ENCODE peak calls at places on chromosomes 16 and 17, in nine cellular contexts. J is BE2C; Z is naive thymus-derived CD4-positive, alpha-beta T cell; B is fibroblast of mammary gland; A is cardiac muscle cell; H is ovary; K is lower lobe of right lung; Y is AG09309; S is psoas muscle. G is an unnamed sample.
A peak's percentile ranks its signal among the peaks of the same experiment; 100 is the strongest.

GRCh38 chr16:16828913-16829398 is 450.0 kb downstream of the NPIPA7 start:
- DNase-seq in J (no peak), Z (no peak), S (no peak), Y (no peak), A (no peak), K (no peak), H (no peak), B (no peak), G (no peak)

GRCh38 chr17:49337900-49338299 is 24.1 kb downstream of the ZNF652 start:
- DNase-seq in Y (no peak), H (peak; percentile 46), K (no peak), A (no peak), J (no peak), Z (no peak), S (no peak), B (peak; percentile 80), G (no peak)

GRCh38 chr16:51409001-51409675 is 258.1 kb upstream of the SALL1 start:
- DNase-seq in A (no peak), K (no peak), B (peak; percentile 89), H (no peak), J (no peak), S (no peak), Y (peak; percentile 10), Z (no peak), G (peak; percentile 56)

GRCh38 chr17:82113941-82114340 is 15.9 kb upstream of the FASN start:
- DNase-seq in Y (no peak), S (no peak), H (no peak), A (no peak), K (no peak), J (no peak), B (no peak), Z (no peak), G (no peak)

GRCh38 chr17:16463341-16464000 is 28.5 kb downstream of the LRRC75A start:
- DNase-seq in B (no peak), S (no peak), K (no peak), A (peak; percentile 42), H (no peak), J (peak; percentile 67), Y (no peak), Z (no peak), G (no peak)

GRCh38 chr17:77666881-77667395 is 291.6 kb upstream of the TNRC6C start:
- DNase-seq in J (no peak), Y (no peak), A (no peak), S (no peak), Z (peak; percentile 83), B (no peak), H (no peak), K (no peak), G (no peak)

GRCh38 chr17:43755389-43755875 is 3.2 kb downstream of the SOST start:
- DNase-seq in H (no peak), B (no peak), Z (no peak), A (peak; percentile 43), S (no peak), K (no peak), Y (no peak), J (no peak), G (no peak)

GRCh38 chr16:57630931-57631845 is 2.8 kb downstream of the ADGRG1 start:
- DNase-seq in J (no peak), H (no peak), Z (no peak), Y (no peak), S (no peak), K (no peak), A (no peak), B (no peak), G (no peak)

GRCh38 chr16:68503334-68503733 is 35.8 kb upstream of the ZFP90 start:
- DNase-seq in J (no peak), H (no peak), B (peak; percentile 28), S (no peak), A (no peak), Y (peak; percentile 11), Z (no peak), K (peak; percentile 5), G (no peak)

GRCh38 chr16:80323187-80323807 is 217.5 kb upstream of the DYNLRB2 start:
- DNase-seq in A (no peak), Y (no peak), B (no peak), J (no peak), K (no peak), H (no peak), S (no peak), Z (no peak), G (no peak)

GRCh38 chr16:65064131-65064530 is 57.7 kb downstream of the CDH11 start:
- DNase-seq in S (no peak), B (no peak), Y (no peak), Z (no peak), H (no peak), J (no peak), K (no peak), A (no peak), G (no peak)

GRCh38 chr16:65066646-65067045 is 55.2 kb downstream of the CDH11 start:
- DNase-seq in B (no peak), Y (no peak), Z (no peak), J (no peak), H (no peak), A (no peak), S (no peak), K (no peak), G (peak; percentile 7)

GRCh38 chr16:65061935-65062334 is 59.9 kb downstream of the CDH11 start:
- DNase-seq in H (no peak), Z (no peak), K (no peak), Y (no peak), S (no peak), J (no peak), B (peak; percentile 41), A (no peak), G (peak; percentile 4)

GRCh38 chr16:65062736-65063583 is 58.9 kb downstream of the CDH11 start:
- DNase-seq in B (no peak), K (no peak), Y (no peak), S (no peak), H (no peak), Z (no peak), J (no peak), A (no peak), G (no peak)

DNA sequence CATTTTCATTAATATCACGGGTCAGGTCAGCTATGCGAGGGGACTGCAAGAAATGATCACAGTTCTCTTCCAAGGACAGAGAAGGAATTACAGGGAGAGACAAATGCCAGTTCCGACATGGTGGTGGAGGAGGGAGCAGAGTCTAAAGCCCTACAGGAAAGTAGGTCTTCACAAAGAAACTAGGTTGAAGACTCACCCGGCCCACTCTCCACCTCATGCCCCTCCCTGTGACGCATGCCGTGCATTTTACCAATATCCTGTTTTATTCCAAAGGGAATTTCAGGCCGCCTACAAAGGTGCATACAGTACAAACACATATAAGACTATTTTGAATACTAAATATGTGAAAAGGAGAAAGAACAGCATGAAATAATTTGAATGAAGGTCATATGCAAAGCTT is 56.8 kb downstream of the CDH11 start:
- DNase-seq in J (no peak), S (no peak), B (no peak), K (no peak), H (no peak), Y (no peak), Z (no peak), A (no peak), G (no peak)
- H3K4me3 ChIP-seq in J (no peak overlapping the region), S (no peak overlapping the region), B (no peak overlapping the region), K (no peak overlapping the region), H (no peak overlapping the region), Y (no peak overlapping the region), Z (no peak overlapping the region), A (no peak overlapping the region), G (no peak overlapping the region)

GRCh38 chr17:40448213-40448638 is 5.0 kb downstream of the IGFBP4 start:
- DNase-seq in J (no peak), K (no peak), B (peak; percentile 67), A (no peak), H (no peak), S (peak; percentile 62), Y (no peak), Z (no peak), G (no peak)
- H3K4me3 ChIP-seq in J (no peak overlapping the region), K (peak overlapping the region; percentile 84), B (no peak overlapping the region), A (no peak overlapping the region), H (peak overlapping the region; percentile 74), S (peak overlapping the region; percentile 78), Y (peak overlapping the region; percentile 37), Z (no peak overlapping the region), G (peak overlapping the region; percentile 99)

DNA sequence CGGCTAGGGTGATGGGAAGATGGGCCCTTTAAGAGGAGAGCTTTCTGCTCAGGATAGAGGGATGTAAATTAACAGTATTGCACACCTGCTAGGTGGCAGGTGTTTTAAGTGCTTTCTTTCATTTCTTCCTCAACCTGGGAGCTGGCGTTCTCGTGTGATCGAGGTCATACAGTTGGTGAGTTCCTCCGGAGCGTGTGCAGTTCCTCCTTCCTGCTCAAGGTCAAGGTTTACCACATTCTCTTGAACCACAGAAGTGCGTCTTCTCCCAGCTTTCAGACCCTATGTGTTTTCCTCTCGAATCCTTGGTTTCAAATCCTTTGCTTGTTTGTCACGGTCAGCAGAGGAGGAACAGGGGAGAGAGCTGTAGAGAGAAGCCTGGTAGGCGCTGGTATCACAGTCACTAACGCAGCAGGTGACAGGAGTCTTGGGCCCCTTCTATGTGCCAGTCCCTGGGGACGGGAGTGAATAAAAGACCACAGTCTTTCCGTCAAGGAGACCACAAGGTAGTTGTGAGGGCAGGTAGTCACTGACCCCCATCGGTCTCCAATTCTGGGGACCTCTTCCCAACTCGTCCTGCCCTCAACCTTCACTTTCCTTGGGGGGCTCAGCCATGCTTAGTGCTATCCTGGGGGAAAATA is 788 bp downstream of the DNAI2 start:
- DNase-seq in K (no peak), Y (no peak), J (no peak), A (no peak), Z (no peak), S (no peak), H (no peak), B (no peak), G (no peak)
- H3K4me3 ChIP-seq in K (no peak overlapping the region), Y (no peak overlapping the region), J (no peak overlapping the region), A (no peak overlapping the region), Z (peak overlapping the region; percentile 50), S (no peak overlapping the region), H (no peak overlapping the region), B (no peak overlapping the region), G (no peak overlapping the region)

DNA sequence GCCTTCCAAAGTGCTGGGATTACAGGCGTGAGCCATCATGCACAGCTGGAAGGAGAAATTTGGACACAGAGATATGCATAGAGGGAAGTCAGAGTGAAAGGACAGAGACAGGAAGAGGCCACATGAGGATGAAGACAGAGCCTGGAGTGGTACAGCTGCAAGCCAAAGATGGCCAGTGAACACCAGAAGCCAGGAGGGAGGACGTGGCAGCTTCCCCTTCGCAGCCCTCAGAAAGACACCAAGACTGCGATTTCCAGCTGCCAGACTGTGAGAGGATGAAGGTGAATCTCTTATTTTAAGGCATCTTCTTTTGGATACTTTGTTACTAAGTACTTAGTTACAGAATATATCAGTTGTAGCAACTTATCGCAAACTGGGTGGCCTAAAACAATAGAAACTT is 60.5 kb upstream of the PLCG2 start:
- DNase-seq in S (no peak), B (no peak), Y (no peak), Z (no peak), K (no peak), A (no peak), H (no peak), J (no peak), G (no peak)
- H3K4me3 ChIP-seq in S (no peak overlapping the region), B (no peak overlapping the region), Y (no peak overlapping the region), Z (peak overlapping the region; percentile 18), K (no peak overlapping the region), A (no peak overlapping the region), H (no peak overlapping the region), J (no peak overlapping the region), G (no peak overlapping the region)

GRCh38 chr16:25065899-25066298 is 45.6 kb upstream of the LCMT1 start:
- DNase-seq in K (no peak), Z (no peak), H (no peak), S (no peak), Y (no peak), J (no peak), A (no peak), B (no peak), G (no peak)
- H3K4me3 ChIP-seq in K (no peak overlapping the region), Z (no peak overlapping the region), H (no peak overlapping the region), S (no peak overlapping the region), Y (no peak overlapping the region), J (no peak overlapping the region), A (no peak overlapping the region), B (no peak overlapping the region), G (no peak overlapping the region)

GRCh38 chr16:23509441-23509754 is 896 bp downstream of the GGA2 start:
- DNase-seq in A (no peak), J (no peak), B (no peak), Y (no peak), H (no peak), Z (no peak), K (no peak), S (no peak), G (no peak)
- H3K4me3 ChIP-seq in A (peak overlapping the region; percentile 72), J (peak overlapping the region; percentile 97), B (peak overlapping the region; percentile 65), Y (peak overlapping the region; percentile 65), H (peak overlapping the region; percentile 74), Z (peak overlapping the region; percentile 73), K (peak overlapping the region; percentile 80), S (peak overlapping the region; percentile 94), G (peak overlapping the region; percentile 69)